ENCODE peak calls at places on chromosomes 2 and 18, in five cellular contexts. Y is HepG2, S is H1, D is K562, W is GM12878. B is an unnamed sample.
A peak's percentile ranks its signal among the peaks of the same experiment; 100 is the strongest.

GRCh38 chr18:22971038-22971437 is 37.9 kb downstream of the RBBP8 start:
- DNase-seq in Y (no peak), S (no peak), D (peak; percentile 16), W (no peak), B (no peak)

GRCh38 chr2:48844418-48845155 is 89.1 kb upstream of the LHCGR start:
- DNase-seq in D (no peak), Y (no peak), W (no peak), S (no peak), B (no peak)

GRCh38 chr2:75587954-75588587 is 27.3 kb upstream of the EVA1A start:
- DNase-seq in S (no peak), W (no peak), Y (no peak), D (no peak), B (no peak)

GRCh38 chr2:216163518-216163917 is 54.4 kb downstream of the XRCC5 start:
- DNase-seq in W (no peak), S (no peak), D (no peak), Y (no peak), B (no peak)

GRCh38 chr2:24690524-24690923 is 102.7 kb downstream of the PTRHD1 start:
- DNase-seq in D (no peak), Y (no peak), S (no peak), W (no peak), B (no peak)

GRCh38 chr2:109264595-109265328 is 135.8 kb downstream of the SH3RF3 start:
- DNase-seq in W (no peak), D (no peak), Y (peak; percentile 46), S (no peak), B (no peak)

GRCh38 chr2:108982259-108982679 is 6.8 kb downstream of the EDAR start:
- DNase-seq in D (no peak), Y (peak; percentile 15), W (no peak), S (no peak), B (no peak)

GRCh38 chr2:110674620-110675555 is 3.0 kb downstream of the BUB1 start:
- DNase-seq in W (peak; percentile 98), D (no peak), Y (no peak), S (no peak), B (no peak)

GRCh38 chr2:95315801-95316411 is 18.8 kb downstream of the KCNIP3 start:
- DNase-seq in D (no peak), W (no peak), Y (no peak), S (no peak), B (no peak)

GRCh38 chr2:12717988-12718661 is 1.4 kb downstream of the TRIB2 start:
- DNase-seq in S (peak; percentile 64), Y (no peak), W (no peak), D (no peak), B (no peak)

GRCh38 chr2:171210864-171211431 is 50.3 kb upstream of the TLK1 start:
- DNase-seq in D (no peak), S (no peak), Y (no peak), W (peak; percentile 58), B (no peak)

GRCh38 chr18:49628993-49629795 is 67.3 kb downstream of the LIPG start:
- DNase-seq in W (no peak), D (no peak), S (no peak), Y (peak; percentile 28), B (no peak)

GRCh38 chr18:13294309-13294708 is 75.7 kb downstream of the LDLRAD4 start:
- DNase-seq in Y (no peak), S (no peak), D (no peak), W (no peak), B (no peak)

GRCh38 chr2:132871829-132872228 is 201.8 kb upstream of the LYPD1 start:
- DNase-seq in S (no peak), D (no peak), Y (no peak), W (no peak), B (no peak)

GRCh38 chr2:39121523-39122063 is 742 bp upstream of the SOS1 start:
- DNase-seq in D (no peak), W (no peak), S (no peak), Y (no peak), B (no peak)

GRCh38 chr2:205762883-205763282 is 80.6 kb downstream of the NRP2 start:
- DNase-seq in D (no peak), W (no peak), S (no peak), Y (no peak), B (no peak)

GRCh38 chr2:65033178-65033577 is 23.0 kb upstream of the CEP68 start:
- DNase-seq in D (peak; percentile 59), Y (peak; percentile 25), W (no peak), S (no peak), B (no peak)

GRCh38 chr2:134845719-134846118 is 7.3 kb downstream of the ACMSD start:
- DNase-seq in W (no peak), S (no peak), D (no peak), Y (no peak), B (no peak)

GRCh38 chr18:69830189-69830588 is 117.5 kb downstream of the CD226 start:
- DNase-seq in D (no peak), W (no peak), Y (no peak), S (no peak), B (no peak)

GRCh38 chr2:2188344-2189111 is 142.5 kb downstream of the MYT1L start:
- DNase-seq in Y (no peak), D (no peak), S (no peak), W (no peak), B (no peak)

GRCh38 chr18:35379421-35379820 is 2.3 kb upstream of the ZNF396 start:
- DNase-seq in W (no peak), S (no peak), D (no peak), Y (no peak), B (no peak)

GRCh38 chr2:187993516-187993915 is 298.2 kb upstream of the GULP1 start:
- DNase-seq in S (no peak), W (no peak), D (no peak), Y (no peak), B (no peak)

GRCh38 chr2:84855730-84856129 is 25.2 kb downstream of the TRABD2A start:
- DNase-seq in D (no peak), Y (no peak), W (no peak), S (peak; percentile 74), B (no peak)

GRCh38 chr2:40760071-40760666 is 308.3 kb upstream of the SLC8A1 start:
- DNase-seq in Y (peak; percentile 35), W (no peak), S (peak; percentile 56), D (no peak), B (peak; percentile 6)

GRCh38 chr2:149926149-149926548 is 338.6 kb upstream of the MMADHC start:
- DNase-seq in Y (no peak), W (no peak), D (no peak), S (no peak), B (no peak)

GRCh38 chr2:204131621-204132020 is 195.1 kb downstream of the ICOS start:
- DNase-seq in Y (no peak), W (no peak), D (no peak), S (no peak), B (no peak)

GRCh38 chr2:23521060-23521459 is 136.1 kb downstream of the KLHL29 start:
- DNase-seq in D (no peak), W (no peak), Y (no peak), S (no peak), B (no peak)

DNA sequence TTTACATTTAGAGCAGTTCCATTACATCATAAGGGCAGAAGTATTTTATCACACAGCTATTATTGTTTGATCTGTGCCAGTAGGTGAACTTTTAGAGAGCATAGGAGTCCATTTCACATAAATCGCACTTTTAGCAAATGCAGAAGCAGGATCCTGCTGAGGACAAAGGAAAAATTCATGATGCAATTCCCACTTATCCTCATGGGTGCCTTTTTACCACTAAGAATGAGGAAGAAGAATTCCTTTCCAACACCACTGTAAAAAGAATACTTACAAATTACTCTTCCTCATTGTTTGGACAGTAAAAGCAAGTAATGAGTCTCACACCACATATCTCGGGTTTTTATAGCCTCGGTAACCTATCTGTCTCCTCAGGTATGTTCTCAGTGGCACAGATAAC is 238.5 kb downstream of the MTX2 start:
- DNase-seq in Y (no peak), W (no peak), S (no peak), D (no peak), B (no peak)
- TF ChIP-seq SRF in Y (no peak), W (no peak), S (no peak), D (no peak), B (no peak)

GRCh38 chr2:173896755-173897154 is 68.4 kb downstream of the SP3 start:
- DNase-seq in D (no peak), Y (no peak), W (no peak), S (no peak), B (no peak)
- TF ChIP-seq SRF in D (no peak), Y (no peak), W (no peak), S (no peak), B (no peak)

GRCh38 chr18:58116815-58117214 is 72.8 kb downstream of the NEDD4L start:
- DNase-seq in D (no peak), Y (no peak), S (no peak), W (no peak), B (no peak)
- TF ChIP-seq SRF in D (no peak), Y (no peak), S (no peak), W (no peak), B (no peak)

GRCh38 chr18:56511996-56512395 is 126.4 kb downstream of the TXNL1 start:
- DNase-seq in D (no peak), Y (no peak), W (peak; percentile 20), S (no peak), B (no peak)

GRCh38 chr18:56515522-56515921 is 122.9 kb downstream of the TXNL1 start:
- DNase-seq in D (no peak), W (no peak), Y (no peak), S (no peak), B (no peak)

GRCh38 chr18:56517761-56518160 is 120.6 kb downstream of the TXNL1 start:
- DNase-seq in D (no peak), Y (no peak), S (no peak), W (no peak), B (no peak)

GRCh38 chr18:56517181-56517580 is 121.2 kb downstream of the TXNL1 start:
- DNase-seq in D (no peak), S (no peak), Y (no peak), W (no peak), B (no peak)

DNA sequence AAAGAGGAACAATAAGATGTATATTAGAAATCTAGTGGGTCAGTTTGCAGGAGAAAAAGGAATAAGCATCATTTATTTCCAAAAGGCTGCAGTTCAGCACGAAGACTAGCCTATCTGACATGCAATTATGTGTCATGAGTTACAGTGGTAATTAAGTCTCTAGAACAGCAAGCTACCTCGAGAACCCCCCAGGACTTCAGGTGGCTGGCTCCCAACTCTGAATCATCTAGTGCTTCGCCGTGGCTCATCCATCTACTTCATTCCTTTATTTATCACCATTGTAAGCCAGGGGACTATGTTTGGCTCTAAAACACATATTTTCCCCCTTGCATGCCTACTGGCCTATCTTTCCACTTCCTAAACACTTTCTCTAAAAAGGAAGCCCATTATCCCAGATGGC is 121.6 kb downstream of the TXNL1 start:
- DNase-seq in Y (no peak), D (no peak), S (no peak), W (no peak), B (no peak)
- TF ChIP-seq SRF in Y (no peak), D (no peak), S (no peak), W (no peak), B (no peak)

DNA sequence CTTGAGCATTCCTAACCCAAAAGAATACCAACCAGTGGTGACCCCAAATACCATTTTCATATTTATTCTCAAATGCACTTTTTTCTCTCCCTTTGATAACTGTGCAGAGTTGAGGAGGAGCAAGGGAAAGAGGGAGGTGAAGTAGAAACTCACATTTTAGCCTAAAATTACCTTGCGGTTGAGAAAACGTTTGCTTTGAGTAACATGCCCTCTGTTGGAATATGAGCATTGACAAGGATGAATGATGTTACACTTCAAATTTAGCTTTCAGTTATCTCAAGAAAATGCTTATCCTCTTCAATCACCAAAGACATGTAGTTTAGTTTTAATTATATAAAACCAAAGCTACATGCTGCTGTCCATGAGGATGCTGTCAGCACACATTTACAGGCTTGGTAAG is 2.4 kb downstream of the GRP start:
- DNase-seq in W (no peak), Y (no peak), S (no peak), D (no peak), B (no peak)
- TF ChIP-seq SRF in W (no peak), Y (no peak), S (no peak), D (no peak), B (no peak)